ENCODE peak calls at places on chromosomes 13 and 19, in five cellular contexts. G is IMR-90, N is mesenchymal stem cell, P is neuronal stem cell, K is H9. H is an unnamed sample.

GRCh38 chr19:34323433-34324204 is 41.4 kb upstream of the GPI start:
- DNase-seq in N (no peak), K (no peak), G (no peak), P (no peak), H (no peak)

GRCh38 chr19:36201684-36202083 is 12.8 kb downstream of the ZNF565 start:
- DNase-seq in N (no peak), G (no peak), K (no peak), P (no peak), H (no peak)

GRCh38 chr13:113605461-113605860 is 20.9 kb downstream of the TFDP1 start:
- DNase-seq in K (no peak), N (no peak), G (no peak), P (no peak), H (no peak)

GRCh38 chr13:28040977-28041376 is 52.5 kb upstream of the URAD start:
- DNase-seq in K (no peak), G (no peak), P (no peak), N (no peak), H (no peak)

GRCh38 chr19:19064811-19065745 is 1.3 kb downstream of the SLC25A42 start:
- DNase-seq in G (no peak), N (peak), P (no peak), K (no peak), H (no peak)

GRCh38 chr13:45142440-45143345 is 22.4 kb downstream of the GTF2F2 start:
- DNase-seq in K (no peak), P (no peak), N (peak), G (peak), H (no peak)

GRCh38 chr13:98199480-98199879 is 22.4 kb upstream of the RNF113B start:
- DNase-seq in K (no peak), G (peak), N (peak), P (no peak), H (peak)

GRCh38 chr13:95457294-95457693 is 95.2 kb upstream of the CLDN10 start:
- DNase-seq in K (no peak), G (peak), N (peak), P (no peak), H (no peak)

GRCh38 chr13:55649485-55649884 is 1491.2 kb upstream of the PRR20A start:
- DNase-seq in K (no peak), G (no peak), N (no peak), P (no peak), H (no peak)

GRCh38 chr13:80572867-80573266 is 231.9 kb upstream of the SPRY2 start:
- DNase-seq in G (no peak), N (no peak), P (no peak), K (no peak), H (no peak)

GRCh38 chr19:4016486-4016885 is 8.9 kb downstream of the PIAS4 start:
- DNase-seq in G (no peak), P (no peak), N (no peak), K (no peak), H (no peak)

GRCh38 chr19:11019824-11020223 is 59.0 kb downstream of the SMARCA4 start:
- DNase-seq in K (no peak), G (no peak), N (no peak), P (no peak), H (no peak)

DNA sequence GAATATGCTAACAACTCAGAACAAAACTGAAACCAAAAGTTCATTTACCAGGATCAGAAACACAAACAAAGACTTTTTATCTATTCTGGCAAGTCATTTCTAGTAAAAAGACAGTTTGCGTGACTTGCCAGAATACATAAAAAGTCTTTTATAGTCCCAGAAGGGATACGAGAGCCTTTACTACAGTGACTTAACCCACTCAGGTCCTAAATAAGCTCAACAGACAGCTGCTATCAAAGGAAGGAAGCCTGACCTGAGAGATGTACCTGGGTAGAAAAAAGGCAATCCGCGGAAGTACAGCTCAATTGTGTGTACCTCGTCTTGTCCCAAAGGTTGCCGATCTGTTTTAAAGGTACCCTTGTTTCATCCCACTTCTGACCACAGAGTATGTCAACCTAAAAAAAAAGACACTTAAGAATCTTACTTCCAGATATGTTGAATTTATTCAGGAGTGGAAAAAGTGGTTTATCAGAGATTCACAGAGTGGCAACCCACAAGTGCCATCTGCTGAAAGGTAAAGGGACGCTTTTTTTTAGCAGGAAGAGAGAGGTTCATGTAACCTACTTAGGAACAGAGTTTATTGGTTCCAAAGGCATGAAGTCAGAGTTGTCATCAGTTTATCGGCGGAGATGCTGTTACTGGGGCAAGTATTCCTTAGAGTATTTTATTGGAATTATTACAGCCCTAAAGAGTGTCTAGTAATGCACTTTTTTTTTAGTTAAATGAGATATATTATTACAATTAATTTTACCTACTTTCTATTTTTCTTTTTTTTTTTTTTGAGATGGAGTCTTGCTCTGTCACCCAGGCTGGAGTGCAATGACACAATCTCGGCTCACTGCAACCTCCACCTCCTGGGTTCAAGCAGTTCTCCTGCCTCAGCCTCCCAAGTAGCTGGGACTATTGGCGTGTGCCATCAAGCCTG is 69.7 kb upstream of the C1QTNF9B start:
- DNase-seq in K (no peak), G (peak), P (no peak), N (peak), H (no peak)
- H3K4me2 ChIP-seq in K (no peak), G (peak), P (no peak), N (no peak), H (no peak)

DNA sequence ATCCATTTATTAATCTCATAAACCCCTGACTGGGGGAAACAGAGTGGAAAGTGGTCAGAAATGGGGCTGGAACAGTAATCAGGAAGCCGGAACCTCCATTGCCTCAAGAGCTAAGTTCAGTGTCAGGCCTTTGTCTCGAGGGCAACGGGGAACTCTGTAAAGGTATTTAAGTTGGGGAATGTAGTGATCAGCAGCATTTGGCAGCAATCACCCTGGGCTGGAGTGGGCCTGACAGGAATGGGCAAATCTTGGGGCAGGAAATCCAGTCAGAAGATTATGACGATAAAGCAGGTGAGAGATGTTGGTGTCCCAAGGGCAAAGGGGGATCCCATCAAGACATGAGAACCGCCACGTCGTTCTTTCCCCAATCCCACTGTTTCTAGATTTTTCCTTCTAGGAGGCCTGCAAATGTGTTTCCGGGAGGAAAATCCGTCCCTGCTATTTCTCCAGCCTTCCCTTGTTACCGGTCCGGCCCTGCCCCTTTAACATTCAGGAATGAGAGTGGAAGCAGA is 232.4 kb upstream of the SERP2 start:
- DNase-seq in N (no peak), K (no peak), G (no peak), P (no peak), H (peak)
- H2AK5ac ChIP-seq in N (peak), K (no peak), G (peak), P (peak), H (no peak)

DNA sequence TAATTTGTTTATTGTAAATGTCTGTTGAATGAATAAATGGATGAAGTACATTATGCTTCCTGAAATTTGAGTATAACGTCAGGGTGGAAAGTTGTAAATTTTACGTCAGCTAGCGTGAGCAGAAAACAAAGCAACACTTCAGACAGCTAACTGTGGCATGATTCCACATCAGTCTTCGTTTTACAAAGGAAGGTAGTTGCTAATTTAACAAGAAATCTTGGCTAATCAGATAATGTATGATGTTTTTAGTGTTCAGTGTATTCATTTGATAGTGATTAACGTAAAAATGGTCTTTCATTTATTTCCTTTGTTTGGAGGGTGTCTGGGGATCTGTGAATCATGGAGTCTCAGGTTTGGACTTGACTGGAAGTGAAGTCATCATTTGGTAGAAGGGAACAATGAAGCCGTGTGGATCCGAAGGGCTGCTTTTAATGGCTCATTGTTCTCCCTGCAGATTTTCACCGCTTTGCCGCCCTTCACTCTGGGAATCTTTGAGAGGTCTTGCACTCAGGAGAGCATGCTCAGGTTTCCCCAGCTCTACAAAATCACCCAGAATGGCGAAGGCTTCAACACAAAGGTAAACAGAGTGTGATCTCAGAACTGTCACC is 215.0 kb downstream of the SHISA2 start:
- DNase-seq in K (no peak), G (no peak), P (no peak), N (no peak), H (peak)
- H3K4me2 ChIP-seq in K (no peak), G (no peak), P (no peak), N (no peak), H (no peak)

DNA sequence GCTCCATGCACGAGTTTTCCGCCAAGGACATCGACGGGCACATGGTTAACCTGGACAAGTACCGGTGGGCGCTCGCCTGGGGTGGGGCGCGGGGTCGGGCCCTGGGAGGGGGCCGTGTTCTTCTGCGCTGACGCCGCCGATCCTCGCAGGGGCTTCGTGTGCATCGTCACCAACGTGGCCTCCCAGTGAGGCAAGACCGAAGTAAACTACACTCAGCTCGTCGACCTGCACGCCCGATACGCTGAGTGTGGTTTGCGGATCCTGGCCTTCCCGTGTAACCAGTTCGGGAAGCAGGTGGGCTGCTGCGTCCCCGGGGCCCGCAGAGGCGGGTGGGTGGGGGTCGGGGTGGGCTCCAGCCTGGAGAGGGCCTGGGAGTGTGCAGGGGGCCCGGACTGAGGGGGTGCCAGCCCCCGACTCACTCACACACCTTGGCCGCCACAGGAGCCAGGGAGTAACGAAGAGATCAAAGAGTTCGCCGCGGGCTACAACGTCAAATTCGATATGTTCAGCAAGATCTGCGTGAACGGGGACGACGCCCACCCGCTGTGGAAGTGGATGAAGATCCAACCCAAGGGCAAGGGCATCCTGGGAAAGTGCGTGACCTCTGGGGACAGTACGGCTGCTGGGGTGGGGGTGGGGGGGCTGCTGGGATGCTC is 1.6 kb downstream of the GPX4 start:
- DNase-seq in N (peak), K (no peak), P (no peak), G (peak), H (no peak)
- H2AK5ac ChIP-seq in N (no peak), K (no peak), P (peak), G (peak), H (no peak)

DNA sequence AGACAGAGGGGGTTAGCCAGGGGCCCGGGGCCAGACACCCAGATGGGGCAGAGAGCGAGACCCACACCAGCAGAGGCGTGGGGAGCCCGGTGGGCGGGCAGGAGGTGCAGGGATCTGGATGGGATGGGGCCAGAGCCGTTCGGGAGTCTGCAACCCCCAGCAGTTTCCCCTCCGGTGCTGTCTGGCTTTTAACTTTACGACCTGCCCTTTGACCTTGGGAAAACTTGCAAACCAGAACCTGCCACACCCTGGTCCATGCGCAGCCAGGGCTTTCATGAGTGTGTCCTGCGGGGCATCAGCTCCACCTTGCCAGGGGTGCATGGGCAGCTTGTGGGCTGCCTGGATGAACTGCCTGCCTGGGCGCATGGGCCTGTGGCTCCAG is 9.8 kb downstream of the JOSD2 start:
- DNase-seq in K (no peak), P (no peak), G (no peak), N (no peak), H (no peak)
- H3K4me2 ChIP-seq in K (no peak), P (no peak), G (no peak), N (no peak), H (no peak)

GRCh38 chr19:13765395-13766094 is 1.2 kb downstream of the MRI1 start:
- DNase-seq in N (peak), K (peak), G (no peak), P (no peak), H (peak)
- H2AK5ac ChIP-seq in N (no peak), K (no peak), G (peak), P (peak), H (no peak)

GRCh38 chr19:38507551-38508127 is 74.1 kb downstream of the RYR1 start:
- DNase-seq in P (no peak), K (no peak), N (no peak), G (no peak), H (no peak)
- H3K4me2 ChIP-seq in P (no peak), K (no peak), N (no peak), G (no peak), H (no peak)

GRCh38 chr19:47848871-47849473 is 10.1 kb upstream of the TPRX2 start:
- DNase-seq in K (peak), P (peak), G (no peak), N (peak), H (peak)
- H2AK5ac ChIP-seq in K (no peak), P (no peak), G (no peak), N (no peak), H (no peak)

DNA sequence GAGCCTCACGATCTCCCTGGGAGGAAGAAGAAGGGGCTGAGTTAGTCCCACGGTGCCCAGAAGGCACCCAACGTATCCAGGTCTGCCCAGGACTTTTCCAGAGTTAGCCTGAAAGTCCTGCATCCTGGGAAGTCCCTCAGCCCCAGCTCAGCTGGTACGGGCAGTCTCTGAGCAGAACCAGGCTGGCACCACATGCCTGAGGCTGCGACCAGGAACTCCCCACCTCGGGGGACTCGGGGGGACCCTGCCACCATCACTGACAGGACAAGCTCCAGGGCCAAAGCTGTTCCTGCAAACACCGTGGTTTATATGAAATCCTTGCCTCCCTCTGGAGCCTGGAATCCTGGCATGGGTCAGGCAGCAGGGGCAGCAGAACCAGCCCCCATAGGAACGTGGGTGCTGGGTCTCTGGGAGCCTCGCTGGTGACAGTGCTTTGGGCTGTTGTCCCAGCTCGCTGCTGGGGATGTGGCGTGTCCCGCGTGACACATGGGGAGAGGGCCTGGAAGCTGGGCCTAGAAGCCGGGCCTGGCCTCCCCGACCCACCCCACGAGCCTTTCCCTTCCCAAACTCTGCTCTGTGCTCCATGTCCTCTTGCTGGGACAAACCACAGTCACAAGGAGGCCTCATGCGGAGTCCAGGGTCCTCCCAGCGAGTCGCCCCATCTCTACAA is 55.5 kb downstream of the GNG7 start:
- DNase-seq in N (no peak), K (no peak), G (no peak), P (no peak), H (no peak)
- H3K4me2 ChIP-seq in N (no peak), K (no peak), G (no peak), P (no peak), H (no peak)